ENCODE peak calls at places on chromosomes 16 and 17, in five cellular contexts. One of them, this sample, is unnamed.

GRCh38 chr16:84407588-84408313 is 39.4 kb downstream of the ATP2C2 start:
- DNase-seq in GF-D8: no peak
- DNase-seq in EH: no peak
- DNase-seq in islet precursor cell: no peak
- DNase-seq in hypothalamus: no peak
- DNase-seq in this sample: no peak

GRCh38 chr17:10144456-10144855 is 54.0 kb downstream of the GAS7 start:
- DNase-seq in islet precursor cell: peak; percentile 78
- DNase-seq in GF-D8: no peak
- DNase-seq in hypothalamus: no peak
- DNase-seq in EH: no peak
- DNase-seq in this sample: no peak

GRCh38 chr16:57950382-57950781 is 20.5 kb downstream of the CNGB1 start:
- DNase-seq in islet precursor cell: peak; percentile 74
- DNase-seq in EH: peak; percentile 7
- DNase-seq in hypothalamus: no peak
- DNase-seq in GF-D8: no peak
- DNase-seq in this sample: no peak

GRCh38 chr16:85584192-85584757 is 28.8 kb upstream of the GSE1 start:
- DNase-seq in GF-D8: no peak
- DNase-seq in hypothalamus: no peak
- DNase-seq in islet precursor cell: no peak
- DNase-seq in EH: no peak
- DNase-seq in this sample: no peak

GRCh38 chr17:61075988-61076387 is 323.7 kb upstream of the TBX2 start:
- DNase-seq in GF-D8: no peak
- DNase-seq in hypothalamus: no peak
- DNase-seq in islet precursor cell: no peak
- DNase-seq in EH: no peak
- DNase-seq in this sample: no peak

GRCh38 chr16:10213748-10214147 is 31.5 kb upstream of the GRIN2A start:
- DNase-seq in EH: no peak
- DNase-seq in GF-D8: no peak
- DNase-seq in islet precursor cell: no peak
- DNase-seq in hypothalamus: no peak
- DNase-seq in this sample: no peak

GRCh38 chr17:66304304-66305174 is 2.1 kb downstream of the PRKCA start:
- DNase-seq in EH: peak; percentile 51
- DNase-seq in GF-D8: peak; percentile 43
- DNase-seq in hypothalamus: no peak
- DNase-seq in islet precursor cell: peak; percentile 61
- DNase-seq in this sample: no peak

GRCh38 chr16:54166342-54166865 is 120.2 kb downstream of the IRX3 start:
- DNase-seq in hypothalamus: no peak
- DNase-seq in islet precursor cell: no peak
- DNase-seq in EH: no peak
- DNase-seq in GF-D8: no peak
- DNase-seq in this sample: no peak

GRCh38 chr16:2985457-2985856 is 5.2 kb upstream of the PKMYT1 start:
- DNase-seq in EH: no peak
- DNase-seq in islet precursor cell: no peak
- DNase-seq in hypothalamus: no peak
- DNase-seq in GF-D8: no peak
- DNase-seq in this sample: no peak

GRCh38 chr16:55052335-55053070 is 121.8 kb downstream of the IRX5 start:
- DNase-seq in GF-D8: no peak
- DNase-seq in hypothalamus: no peak
- DNase-seq in EH: no peak
- DNase-seq in islet precursor cell: peak; percentile 60
- DNase-seq in this sample: no peak

GRCh38 chr17:34727601-34728000 is 148.2 kb downstream of the TMEM132E start:
- DNase-seq in EH: no peak
- DNase-seq in GF-D8: no peak
- DNase-seq in hypothalamus: no peak
- DNase-seq in islet precursor cell: peak; percentile 40
- DNase-seq in this sample: no peak

GRCh38 chr17:2701996-2702741 is 9.4 kb downstream of the CLUH start:
- DNase-seq in hypothalamus: no peak
- DNase-seq in EH: no peak
- DNase-seq in islet precursor cell: no peak
- DNase-seq in GF-D8: no peak
- DNase-seq in this sample: no peak

GRCh38 chr16:48029768-48030167 is 126.0 kb downstream of the ABCC12 start:
- DNase-seq in EH: peak; percentile 32
- DNase-seq in GF-D8: no peak
- DNase-seq in hypothalamus: no peak
- DNase-seq in islet precursor cell: no peak
- DNase-seq in this sample: no peak

GRCh38 chr16:53282975-53283946 is 151.0 kb upstream of the RBL2 start:
- DNase-seq in EH: peak; percentile 58
- DNase-seq in hypothalamus: no peak
- DNase-seq in GF-D8: no peak
- DNase-seq in islet precursor cell: no peak
- DNase-seq in this sample: no peak

GRCh38 chr17:76265624-76266243 is 586 bp downstream of the UBALD2 start:
- DNase-seq in islet precursor cell: peak; percentile 84
- DNase-seq in GF-D8: no peak
- DNase-seq in hypothalamus: no peak
- DNase-seq in EH: peak; percentile 61
- DNase-seq in this sample: peak; percentile 48

GRCh38 chr17:43667506-43668438 is 6.0 kb upstream of the MEOX1 start:
- DNase-seq in islet precursor cell: peak; percentile 85
- DNase-seq in hypothalamus: no peak
- DNase-seq in GF-D8: no peak
- DNase-seq in EH: peak; percentile 61
- DNase-seq in this sample: no peak

GRCh38 chr16:29148867-29149272 is 164.0 kb downstream of the LAT start:
- DNase-seq in GF-D8: no peak
- DNase-seq in hypothalamus: no peak
- DNase-seq in EH: no peak
- DNase-seq in islet precursor cell: no peak
- DNase-seq in this sample: peak; percentile 59

GRCh38 chr16:4460936-4461249 is 13.5 kb downstream of the NMRAL1 start:
- DNase-seq in hypothalamus: no peak
- DNase-seq in EH: no peak
- DNase-seq in islet precursor cell: no peak
- DNase-seq in GF-D8: no peak
- DNase-seq in this sample: no peak

GRCh38 chr17:57215317-57215716 is 41.0 kb upstream of the MSI2 start:
- DNase-seq in EH: peak; percentile 34
- DNase-seq in hypothalamus: no peak
- DNase-seq in GF-D8: no peak
- DNase-seq in islet precursor cell: peak; percentile 41
- DNase-seq in this sample: no peak

GRCh38 chr16:81778861-81779539 is at the start of gene PLCG2:
- DNase-seq in islet precursor cell: peak; percentile 83
- DNase-seq in hypothalamus: no peak
- DNase-seq in GF-D8: peak; percentile 23
- DNase-seq in EH: peak; percentile 47
- DNase-seq in this sample: peak; percentile 51

GRCh38 chr17:41360291-41360995 is 9.2 kb downstream of the KRT33B start:
- DNase-seq in hypothalamus: no peak
- DNase-seq in EH: peak; percentile 87
- DNase-seq in islet precursor cell: peak; percentile 92
- DNase-seq in GF-D8: no peak
- DNase-seq in this sample: no peak

GRCh38 chr17:14331200-14331981 is 30.5 kb downstream of the HS3ST3B1 start:
- DNase-seq in EH: no peak
- DNase-seq in GF-D8: no peak
- DNase-seq in hypothalamus: no peak
- DNase-seq in islet precursor cell: peak; percentile 38
- DNase-seq in this sample: no peak

GRCh38 chr17:73526851-73527250 is 117.4 kb downstream of the SDK2 start:
- DNase-seq in hypothalamus: no peak
- DNase-seq in GF-D8: no peak
- DNase-seq in EH: no peak
- DNase-seq in islet precursor cell: no peak
- DNase-seq in this sample: no peak

GRCh38 chr16:29673501-29673900 is 5.5 kb upstream of the QPRT start:
- DNase-seq in GF-D8: no peak
- DNase-seq in EH: no peak
- DNase-seq in islet precursor cell: no peak
- DNase-seq in hypothalamus: no peak
- DNase-seq in this sample: no peak

GRCh38 chr17:4515501-4515900 is 16.8 kb downstream of the SPNS2 start:
- DNase-seq in islet precursor cell: no peak
- DNase-seq in hypothalamus: no peak
- DNase-seq in EH: no peak
- DNase-seq in GF-D8: no peak
- DNase-seq in this sample: no peak

GRCh38 chr17:16352303-16352837 is 899 bp downstream of the CENPV start:
- DNase-seq in EH: peak; percentile 42
- DNase-seq in hypothalamus: no peak
- DNase-seq in islet precursor cell: peak; percentile 83
- DNase-seq in GF-D8: no peak
- DNase-seq in this sample: peak; percentile 12

GRCh38 chr16:86070511-86070910 is 171.5 kb downstream of the IRF8 start:
- DNase-seq in EH: no peak
- DNase-seq in GF-D8: no peak
- DNase-seq in islet precursor cell: no peak
- DNase-seq in hypothalamus: no peak
- DNase-seq in this sample: no peak

GRCh38 chr17:77831497-77832179 is 126.9 kb upstream of the TNRC6C start:
- DNase-seq in hypothalamus: no peak
- DNase-seq in EH: peak; percentile 75
- DNase-seq in islet precursor cell: peak; percentile 71
- DNase-seq in GF-D8: no peak
- DNase-seq in this sample: no peak

GRCh38 chr16:68234188-68235104 is 1.5 kb downstream of the ESRP2 start:
- DNase-seq in hypothalamus: no peak
- DNase-seq in EH: no peak
- DNase-seq in islet precursor cell: peak; percentile 80
- DNase-seq in GF-D8: peak; percentile 13
- DNase-seq in this sample: no peak

GRCh38 chr17:44115585-44116415 is 7.6 kb downstream of the HDAC5 start:
- DNase-seq in GF-D8: peak; percentile 7
- DNase-seq in EH: peak; percentile 58
- DNase-seq in hypothalamus: no peak
- DNase-seq in islet precursor cell: peak; percentile 79
- DNase-seq in this sample: no peak

GRCh38 chr17:40448639-40449261 is 5.5 kb downstream of the IGFBP4 start:
- DNase-seq in EH: peak; percentile 26
- DNase-seq in islet precursor cell: no peak
- DNase-seq in GF-D8: no peak
- DNase-seq in hypothalamus: no peak
- DNase-seq in this sample: no peak

GRCh38 chr16:673399-673991 is 2.0 kb upstream of the RHBDL1 start:
- DNase-seq in EH: no peak
- DNase-seq in GF-D8: no peak
- DNase-seq in islet precursor cell: no peak
- DNase-seq in hypothalamus: no peak
- DNase-seq in this sample: no peak

GRCh38 chr16:57624044-57624688 is 4.3 kb upstream of the ADGRG1 start:
- DNase-seq in islet precursor cell: peak; percentile 88
- DNase-seq in GF-D8: no peak
- DNase-seq in hypothalamus: no peak
- DNase-seq in EH: peak; percentile 31
- DNase-seq in this sample: no peak

GRCh38 chr16:89584768-89585549 is 9.4 kb downstream of the CPNE7 start:
- DNase-seq in GF-D8: no peak
- DNase-seq in EH: no peak
- DNase-seq in hypothalamus: no peak
- DNase-seq in islet precursor cell: no peak
- DNase-seq in this sample: no peak

GRCh38 chr17:5329784-5330557 is 47.9 kb downstream of the RABEP1 start:
- DNase-seq in EH: no peak
- DNase-seq in GF-D8: no peak
- DNase-seq in hypothalamus: no peak
- DNase-seq in islet precursor cell: no peak
- DNase-seq in this sample: no peak

GRCh38 chr16:180921-181667 is 835 bp downstream of the HBQ1 start:
- DNase-seq in EH: peak; percentile 56
- DNase-seq in GF-D8: peak; percentile 61
- DNase-seq in islet precursor cell: peak; percentile 87
- DNase-seq in hypothalamus: peak; percentile 22
- DNase-seq in this sample: peak; percentile 81

GRCh38 chr17:79150799-79151198 is 76.2 kb downstream of the ENGASE start:
- DNase-seq in hypothalamus: no peak
- DNase-seq in EH: no peak
- DNase-seq in GF-D8: no peak
- DNase-seq in islet precursor cell: no peak
- DNase-seq in this sample: no peak

GRCh38 chr16:528111-529011 is 849 bp downstream of the CAPN15 start:
- DNase-seq in islet precursor cell: no peak
- DNase-seq in GF-D8: peak; percentile 28
- DNase-seq in EH: peak; percentile 79
- DNase-seq in hypothalamus: no peak
- DNase-seq in this sample: no peak

GRCh38 chr16:4032768-4033167 is 83.5 kb downstream of the ADCY9 start:
- DNase-seq in GF-D8: peak; percentile 40
- DNase-seq in EH: no peak
- DNase-seq in hypothalamus: no peak
- DNase-seq in islet precursor cell: no peak
- DNase-seq in this sample: no peak

GRCh38 chr17:68089881-68090280 is 54.3 kb downstream of the KPNA2 start:
- DNase-seq in islet precursor cell: peak; percentile 81
- DNase-seq in EH: peak; percentile 59
- DNase-seq in GF-D8: no peak
- DNase-seq in hypothalamus: no peak
- DNase-seq in this sample: no peak

This sample was measured in activated T-cell treated with anti-CD3 and anti-CD28 coated beads for 1 hour.